ENCODE peak calls at places on chromosome 17, in eight cellular contexts. B is stimulated activated CD4-positive, alpha-beta T cell treated with anti-CD3 and anti-CD28 coated beads, Interleukin-4, amount 100 ng/mL, for 4 hours; K is HTR-8/SVneo; A is fibroblast of villous mesenchyme; L is CD8-positive, alpha-beta memory T cell; O is activated CD4-positive, CD25-positive, alpha-beta regulatory T cell treated with anti-CD3 and anti-CD28 coated beads, Interleukin-2, amount 50 U/mL, for 16 hours; P is epithelial cell of esophagus; C is ELR. W is an unnamed sample.

GRCh38 chr17:76793775-76794174 is 55.9 kb downstream of the MFSD11 start:
- DNase-seq in B (no peak), K (peak), A (peak), L (no peak), O (no peak), P (peak), C (peak), W (no peak)

GRCh38 chr17:82959242-82959930 is 119.6 kb upstream of the ZNF750 start:
- DNase-seq in B (no peak), K (no peak), A (no peak), L (no peak), O (no peak), P (no peak), C (no peak), W (no peak)

GRCh38 chr17:50352072-50352692 is 6.3 kb downstream of the XYLT2 start:
- DNase-seq in B (no peak), K (no peak), A (no peak), L (peak), O (no peak), P (no peak), C (no peak), W (no peak)

GRCh38 chr17:38918129-38918913 is 7.1 kb upstream of the LASP1NB start:
- DNase-seq in B (no peak), K (no peak), A (no peak), L (peak), O (no peak), P (no peak), C (no peak), W (no peak)

GRCh38 chr17:34725740-34726139 is 146.4 kb downstream of the TMEM132E start:
- DNase-seq in B (no peak), K (no peak), A (no peak), L (no peak), O (no peak), P (no peak), C (no peak), W (no peak)

GRCh38 chr17:17628388-17629008 is 37.0 kb upstream of the PEMT start:
- DNase-seq in B (peak), K (no peak), A (no peak), L (peak), O (no peak), P (no peak), C (peak), W (peak)

GRCh38 chr17:46191332-46192210 is 1.7 kb downstream of the KANSL1 start:
- DNase-seq in B (no peak), K (peak), A (peak), L (no peak), O (no peak), P (peak), C (peak), W (no peak)

GRCh38 chr17:78723001-78723796 is 58.9 kb downstream of the CYTH1 start:
- DNase-seq in B (no peak), K (no peak), A (peak), L (no peak), O (no peak), P (no peak), C (no peak), W (no peak)

GRCh38 chr17:47288531-47289116 is 35.0 kb downstream of the ITGB3 start:
- DNase-seq in B (no peak), K (no peak), A (no peak), L (no peak), O (no peak), P (no peak), C (no peak), W (no peak)

GRCh38 chr17:63832014-63832413 is 4.6 kb upstream of the FTSJ3 start:
- DNase-seq in B (no peak), K (no peak), A (no peak), L (no peak), O (no peak), P (no peak), C (no peak), W (no peak)

GRCh38 chr17:79530361-79531105 is 80.3 kb downstream of the RBFOX3 start:
- DNase-seq in B (no peak), K (no peak), A (no peak), L (peak), O (no peak), P (no peak), C (no peak), W (no peak)

GRCh38 chr17:28416703-28417311 is 10.8 kb upstream of the SLC46A1 start:
- DNase-seq in B (peak), K (peak), A (peak), L (peak), O (no peak), P (peak), C (peak), W (peak)

GRCh38 chr17:51500454-51500853 is 240.1 kb downstream of the UTP18 start:
- DNase-seq in B (no peak), K (no peak), A (no peak), L (no peak), O (no peak), P (no peak), C (no peak), W (no peak)

GRCh38 chr17:44633998-44634397 is 22.3 kb upstream of the MEIOC start:
- DNase-seq in B (no peak), K (no peak), A (no peak), L (no peak), O (no peak), P (no peak), C (no peak), W (no peak)

GRCh38 chr17:65892912-65893377 is 299.0 kb downstream of the CEP112 start:
- DNase-seq in B (no peak), K (no peak), A (no peak), L (no peak), O (no peak), P (peak), C (no peak), W (no peak)

GRCh38 chr17:42361781-42362186 is 26.5 kb downstream of the STAT3 start:
- DNase-seq in B (peak), K (no peak), A (no peak), L (peak), O (no peak), P (no peak), C (no peak), W (peak)

GRCh38 chr17:28704219-28704858 is 7.3 kb downstream of the PROCA1 start:
- DNase-seq in B (no peak), K (no peak), A (no peak), L (no peak), O (no peak), P (no peak), C (no peak), W (no peak)

GRCh38 chr17:1597861-1598342 is 30.7 kb downstream of the SLC43A2 start:
- DNase-seq in B (no peak), K (no peak), A (no peak), L (no peak), O (no peak), P (peak), C (no peak), W (no peak)

GRCh38 chr17:50176559-50177471 is 11.0 kb downstream of the SGCA start:
- DNase-seq in B (no peak), K (no peak), A (peak), L (no peak), O (no peak), P (no peak), C (no peak), W (no peak)

GRCh38 chr17:16928406-16929280 is 43.3 kb downstream of the TNFRSF13B start:
- DNase-seq in B (no peak), K (no peak), A (no peak), L (peak), O (no peak), P (no peak), C (no peak), W (no peak)

GRCh38 chr17:31492880-31493655 is 101.6 kb downstream of the RAB11FIP4 start:
- DNase-seq in B (peak), K (no peak), A (no peak), L (peak), O (peak), P (no peak), C (no peak), W (no peak)

GRCh38 chr17:17258998-17259397 is 22.0 kb upstream of the FLCN start:
- DNase-seq in B (no peak), K (no peak), A (no peak), L (no peak), O (no peak), P (no peak), C (no peak), W (no peak)

GRCh38 chr17:28384281-28385036 is 13.0 kb downstream of the SARM1 start:
- DNase-seq in B (peak), K (no peak), A (no peak), L (peak), O (peak), P (no peak), C (no peak), W (peak)

GRCh38 chr17:43816336-43817320 is 16.3 kb downstream of the MPP3 start:
- DNase-seq in B (no peak), K (no peak), A (no peak), L (no peak), O (no peak), P (no peak), C (no peak), W (no peak)

GRCh38 chr17:58248955-58249269 is 10.5 kb downstream of the LPO start:
- DNase-seq in B (no peak), K (no peak), A (no peak), L (no peak), O (no peak), P (no peak), C (no peak), W (no peak)

GRCh38 chr17:55161935-55162555 is 102.7 kb upstream of the HLF start:
- DNase-seq in B (no peak), K (peak), A (peak), L (no peak), O (no peak), P (peak), C (peak), W (no peak)

GRCh38 chr17:59719526-59719925 is 12.1 kb downstream of the VMP1 start:
- DNase-seq in B (no peak), K (no peak), A (no peak), L (no peak), O (no peak), P (no peak), C (no peak), W (no peak)

GRCh38 chr17:40209404-40210093 is 9.6 kb upstream of the WIPF2 start:
- DNase-seq in B (no peak), K (no peak), A (peak), L (no peak), O (no peak), P (no peak), C (no peak), W (no peak)

GRCh38 chr17:79224476-79224875 is 149.9 kb downstream of the ENGASE start:
- DNase-seq in B (no peak), K (no peak), A (no peak), L (no peak), O (no peak), P (no peak), C (no peak), W (no peak)

GRCh38 chr17:41717408-41718286 is 5.5 kb downstream of the GAST start:
- DNase-seq in B (peak), K (peak), A (peak), L (no peak), O (no peak), P (peak), C (peak), W (no peak)

GRCh38 chr17:4327638-4328037 is 38.8 kb downstream of the UBE2G1 start:
- DNase-seq in B (no peak), K (peak), A (peak), L (no peak), O (no peak), P (peak), C (peak), W (no peak)

GRCh38 chr17:9456265-9456664 is 119.4 kb downstream of the STX8 start:
- DNase-seq in B (no peak), K (no peak), A (peak), L (no peak), O (no peak), P (no peak), C (no peak), W (no peak)